ENCODE peak calls at places on chromosomes 7 and 10, in seven cellular contexts. A, B, Y, Z, I, F and H are unnamed samples.

GRCh38 chr10:77474386-77474785 is 163.2 kb downstream of the KCNMA1 start:
- DNase-seq in Y (no peak), A (no peak), B (no peak), F (no peak), Z (no peak), I (no peak), H (no peak)

GRCh38 chr10:61821153-61821552 is 80.3 kb upstream of the ARID5B start:
- DNase-seq in B (no peak), Z (no peak), F (peak; percentile 45), A (no peak), I (peak; percentile 80), Y (no peak), H (no peak)

GRCh38 chr7:121744877-121745276 is 128.1 kb upstream of the PTPRZ1 start:
- DNase-seq in B (no peak), A (no peak), Z (no peak), Y (no peak), I (peak; percentile 67), F (no peak), H (no peak)

GRCh38 chr10:74056081-74056818 is 58.3 kb downstream of the VCL start:
- DNase-seq in F (peak; percentile 86), A (peak; percentile 43), Z (no peak), B (no peak), Y (no peak), I (peak; percentile 65), H (peak; percentile 77)

GRCh38 chr7:116239434-116239833 is 29.1 kb downstream of the TES start:
- DNase-seq in A (no peak), B (no peak), Y (no peak), Z (no peak), I (no peak), F (no peak), H (no peak)

GRCh38 chr7:5310822-5311405 is 28.2 kb downstream of the SLC29A4 start:
- DNase-seq in F (no peak), B (no peak), I (no peak), Z (no peak), Y (no peak), A (no peak), H (no peak)

GRCh38 chr10:7671121-7671520 is 4.4 kb upstream of the ITIH5 start:
- DNase-seq in Y (no peak), F (no peak), A (no peak), Z (no peak), B (no peak), I (no peak), H (no peak)

GRCh38 chr10:101780187-101780817 is 2.9 kb downstream of the NPM3 start:
- DNase-seq in B (no peak), I (no peak), Y (no peak), A (no peak), Z (no peak), F (no peak), H (no peak)

GRCh38 chr10:61975107-61975932 is 73.8 kb downstream of the ARID5B start:
- DNase-seq in Z (peak; percentile 62), B (no peak), A (no peak), Y (no peak), F (peak; percentile 84), I (peak; percentile 72), H (peak; percentile 60)

GRCh38 chr7:95545007-95545615 is 51.2 kb downstream of the PDK4 start:
- DNase-seq in Y (peak; percentile 39), F (peak; percentile 82), I (peak; percentile 54), A (peak; percentile 40), Z (peak; percentile 34), B (peak; percentile 18), H (peak; percentile 34)

GRCh38 chr7:80278737-80279136 is 144.1 kb downstream of the GNAI1 start:
- DNase-seq in Y (no peak), Z (no peak), I (no peak), B (no peak), A (no peak), F (no peak), H (no peak)

GRCh38 chr7:117014673-117015133 is 61.4 kb downstream of the ST7 start:
- DNase-seq in A (peak; percentile 84), Z (no peak), Y (no peak), I (peak; percentile 54), F (peak; percentile 81), B (peak; percentile 10), H (peak; percentile 26)

GRCh38 chr7:90749774-90750173 is 153.7 kb downstream of the CDK14 start:
- DNase-seq in F (peak; percentile 58), Y (no peak), Z (no peak), B (no peak), A (peak; percentile 30), I (no peak), H (no peak)

GRCh38 chr10:113527181-113527580 is 25.7 kb upstream of the HABP2 start:
- DNase-seq in A (no peak), I (no peak), B (no peak), Y (no peak), F (no peak), Z (peak; percentile 27), H (no peak)

GRCh38 chr10:31593124-31593523 is 274.1 kb downstream of the ZEB1 start:
- DNase-seq in B (no peak), Y (no peak), I (no peak), F (no peak), Z (no peak), A (no peak), H (no peak)

GRCh38 chr10:8052344-8052969 is 2.0 kb upstream of the GATA3 start:
- DNase-seq in A (no peak), I (peak; percentile 53), Y (no peak), B (peak; percentile 37), Z (no peak), F (no peak), H (no peak)

GRCh38 chr7:140285938-140286337 is 109.2 kb upstream of the KDM7A start:
- DNase-seq in B (no peak), A (no peak), Z (no peak), F (no peak), I (no peak), Y (no peak), H (no peak)

GRCh38 chr10:122116331-122116730 is 127.4 kb downstream of the TACC2 start:
- DNase-seq in A (no peak), F (peak; percentile 82), I (peak; percentile 24), Y (no peak), Z (no peak), B (no peak), H (no peak)

GRCh38 chr10:72483452-72483851 is 128.7 kb upstream of the DNAJB12 start:
- DNase-seq in I (peak; percentile 37), F (peak; percentile 19), B (no peak), A (no peak), Z (no peak), Y (no peak), H (no peak)

GRCh38 chr10:48406204-48406603 is 99.7 kb downstream of the MAPK8 start:
- DNase-seq in I (peak; percentile 82), A (no peak), B (no peak), Y (no peak), F (peak; percentile 78), Z (no peak), H (peak; percentile 63)

GRCh38 chr10:154348-154747 is 19.1 kb downstream of the ZMYND11 start:
- DNase-seq in I (no peak), Y (no peak), F (peak; percentile 80), B (no peak), Z (no peak), A (no peak), H (no peak)

GRCh38 chr7:133315332-133316040 is 62.6 kb downstream of the EXOC4 start:
- DNase-seq in B (no peak), A (no peak), Z (peak; percentile 37), Y (no peak), I (no peak), F (peak; percentile 67), H (no peak)